ENCODE peak calls at places on chromosomes 6 and 20, in five cellular contexts. V is H1, H is HepG2, R is GM12878, K is K562. C is an unnamed sample.
A peak's percentile ranks its signal among the peaks of the same experiment; 100 is the strongest.

GRCh38 chr6:83509416-83509815 is 2.9 kb upstream of the PRSS35 start:
- DNase-seq in V (no peak), H (no peak), R (no peak), K (no peak), C (no peak)

GRCh38 chr20:51554538-51555165 is 12.1 kb upstream of the NFATC2 start:
- DNase-seq in V (no peak), H (no peak), R (no peak), K (no peak), C (no peak)

GRCh38 chr6:2596222-2596621 is 154.5 kb downstream of the MYLK4 start:
- DNase-seq in V (peak; percentile 71), H (no peak), R (no peak), K (no peak), C (no peak)

GRCh38 chr20:61127311-61128044 is 124.6 kb upstream of the CDH4 start:
- DNase-seq in V (no peak), H (no peak), R (no peak), K (no peak), C (no peak)

GRCh38 chr20:45088247-45088646 is 12.7 kb downstream of the KCNS1 start:
- DNase-seq in V (no peak), H (no peak), R (no peak), K (no peak), C (no peak)

GRCh38 chr6:106623039-106623438 is 6.3 kb downstream of the RTN4IP1 start:
- DNase-seq in V (no peak), H (no peak), R (no peak), K (no peak), C (no peak)

GRCh38 chr20:34043025-34043424 is 49.3 kb downstream of the RALY start:
- DNase-seq in V (no peak), H (no peak), R (no peak), K (no peak), C (no peak)

GRCh38 chr6:21648475-21649050 is 55.0 kb downstream of the SOX4 start:
- DNase-seq in V (no peak), H (no peak), R (no peak), K (no peak), C (no peak)

GRCh38 chr6:135423649-135424128 is 73.9 kb downstream of the AHI1 start:
- DNase-seq in V (no peak), H (peak; percentile 52), R (peak; percentile 16), K (peak; percentile 56), C (peak; percentile 22)

GRCh38 chr6:139133272-139133671 is 1.6 kb upstream of the HECA start:
- DNase-seq in V (no peak), H (peak; percentile 6), R (no peak), K (no peak), C (no peak)

GRCh38 chr6:3755637-3756515 is 4.4 kb upstream of the PXDC1 start:
- DNase-seq in V (no peak), H (no peak), R (no peak), K (no peak), C (no peak)

GRCh38 chr6:23659125-23659524 is 466.9 kb upstream of the NRSN1 start:
- DNase-seq in V (no peak), H (peak; percentile 16), R (no peak), K (no peak), C (no peak)

GRCh38 chr6:25934181-25934580 is 3.7 kb upstream of the SLC17A2 start:
- DNase-seq in V (no peak), H (no peak), R (no peak), K (no peak), C (no peak)

GRCh38 chr20:18032977-18033892 is 24.5 kb downstream of the OVOL2 start:
- DNase-seq in V (no peak), H (peak; percentile 89), R (no peak), K (no peak), C (no peak)

GRCh38 chr6:37625591-37626374 is 71.9 kb downstream of the MDGA1 start:
- DNase-seq in V (no peak), H (no peak), R (no peak), K (no peak), C (no peak)

GRCh38 chr6:80233955-80234354 is 127.5 kb downstream of the BCKDHB start:
- DNase-seq in V (no peak), H (no peak), R (no peak), K (no peak), C (no peak)

GRCh38 chr6:153334121-153334520 is 203.0 kb upstream of the RGS17 start:
- DNase-seq in V (no peak), H (no peak), R (no peak), K (no peak), C (no peak)
- TF ChIP-seq POLR2AphosphoS5 in V (no peak), H (no peak), R (no peak), K (no peak), C (no peak)

GRCh38 chr6:170289971-170290305 is 940 bp downstream of the DLL1 start:
- DNase-seq in V (no peak), H (no peak), R (no peak), K (no peak), C (no peak)

GRCh38 chr6:170290306-170291128 is at the start of gene DLL1:
- DNase-seq in V (peak; percentile 84), H (no peak), R (no peak), K (no peak), C (no peak)

GRCh38 chr6:170292111-170292777 is 1.4 kb upstream of the DLL1 start:
- DNase-seq in V (peak; percentile 67), H (no peak), R (no peak), K (no peak), C (no peak)

GRCh38 chr6:170292778-170293164 is 1.9 kb upstream of the DLL1 start:
- DNase-seq in V (no peak), H (no peak), R (no peak), K (peak; percentile 62), C (peak; percentile 32)

DNA sequence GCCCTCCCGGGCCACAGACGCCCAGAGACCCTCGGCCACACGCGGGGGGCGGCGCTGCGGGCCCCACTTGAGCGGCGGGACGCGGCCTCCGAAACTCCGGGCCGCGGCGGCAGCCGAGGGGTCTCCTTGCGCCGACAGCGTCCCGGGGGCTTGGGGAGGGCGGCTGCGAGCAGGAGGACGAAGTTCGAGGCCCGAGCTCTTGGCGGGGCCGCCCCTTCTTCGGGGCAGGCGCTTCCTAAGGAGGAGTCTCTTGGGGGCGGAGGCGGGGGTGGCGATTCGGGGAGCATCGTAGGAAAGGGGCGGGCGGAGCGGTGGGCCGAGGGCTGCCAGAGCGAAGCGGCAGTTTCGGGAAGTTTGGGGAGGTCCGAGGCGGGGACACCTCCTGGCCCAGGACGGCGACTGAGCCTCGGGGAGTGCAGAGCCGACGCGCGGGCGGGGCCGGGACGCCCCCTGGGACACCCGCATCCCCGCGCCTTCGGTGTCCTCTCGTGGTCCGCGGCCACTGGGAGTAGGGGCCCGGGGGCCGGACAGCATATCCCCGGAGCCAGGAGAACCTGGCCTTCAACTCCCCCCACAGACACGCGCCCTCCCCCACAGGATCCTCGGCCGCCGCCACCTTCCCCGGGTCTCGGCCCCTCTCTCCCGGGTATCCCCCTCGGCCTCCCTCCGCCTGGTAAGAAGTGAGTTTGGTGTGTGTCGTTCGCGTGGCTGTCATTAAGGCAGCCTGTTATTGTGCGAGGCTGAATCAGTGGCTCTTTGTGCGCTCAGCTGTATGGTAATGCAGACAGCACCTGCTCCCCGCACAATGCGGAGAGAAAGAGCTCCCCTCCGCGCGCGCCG is 613 bp upstream of the DLL1 start:
- DNase-seq in V (peak; percentile 88), H (no peak), R (no peak), K (no peak), C (no peak)
- TF ChIP-seq EZH2 in V (peak; percentile 2), H (no peak), R (no peak), K (no peak), C (no peak)

GRCh38 chr6:166511316-166511715 is 75.2 kb downstream of the RAMACL start:
- DNase-seq in V (no peak), H (no peak), R (no peak), K (no peak), C (no peak)

GRCh38 chr6:166512567-166512966 is 73.9 kb downstream of the RAMACL start:
- DNase-seq in V (no peak), H (no peak), R (no peak), K (no peak), C (peak; percentile 27)

GRCh38 chr6:166516256-166516655 is 70.2 kb downstream of the RAMACL start:
- DNase-seq in V (no peak), H (no peak), R (no peak), K (no peak), C (no peak)

GRCh38 chr6:166514196-166514595 is 72.3 kb downstream of the RAMACL start:
- DNase-seq in V (no peak), H (no peak), R (no peak), K (no peak), C (no peak)

DNA sequence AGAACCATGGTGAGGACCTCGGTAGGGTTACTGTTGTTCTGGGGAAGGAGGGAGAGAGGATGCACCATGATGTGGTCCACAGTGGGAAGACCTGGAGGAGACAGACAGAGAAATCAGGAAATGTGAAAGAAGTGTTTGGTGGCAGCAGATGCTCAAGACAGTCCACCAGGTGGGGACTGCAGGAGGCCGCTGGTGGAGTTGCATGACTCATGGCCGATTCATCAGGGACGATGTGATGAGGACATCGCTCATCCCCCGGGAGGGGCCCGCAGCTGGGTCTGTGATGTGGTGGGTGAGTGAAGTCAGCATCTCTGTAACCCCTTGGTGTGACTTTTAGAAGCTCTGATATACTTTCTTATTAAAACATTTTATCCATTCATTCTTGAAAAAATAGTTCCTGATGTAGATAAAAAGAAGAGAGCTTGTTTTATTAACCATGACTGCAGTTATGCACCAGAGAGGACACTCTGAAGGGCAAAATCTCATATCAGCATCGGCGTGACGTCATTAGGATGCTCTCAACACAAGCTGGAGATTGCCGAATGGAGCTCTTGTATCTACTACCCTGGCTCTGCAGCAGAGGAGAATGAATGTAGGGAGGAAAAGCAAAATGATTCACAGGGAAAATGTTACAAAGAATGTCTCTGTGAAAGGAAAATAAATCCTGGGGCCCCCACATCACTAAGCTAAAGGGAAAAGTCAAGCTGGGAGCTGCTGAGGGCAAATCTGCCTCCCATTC is 71.2 kb downstream of the RAMACL start:
- DNase-seq in V (no peak), H (peak; percentile 14), R (no peak), K (peak; percentile 22), C (peak; percentile 55)
- TF ChIP-seq JUND in V (no peak), H (no peak), R (no peak), K (peak; percentile 49), C (peak; percentile 86)

GRCh38 chr20:19376451-19376971 is 164.1 kb downstream of the SLC24A3 start:
- DNase-seq in V (no peak), H (no peak), R (no peak), K (no peak), C (no peak)
- TF ChIP-seq POLR2AphosphoS5 in V (no peak), H (no peak), R (no peak), K (no peak), C (no peak)

C was measured in HCT116.